ENCODE peak calls at places on chromosome 14, in eight cellular contexts. One of them, this sample, is unnamed. For H3K4me1, the result is how much of the 10 kb centered on the place peaks cover.

GRCh38 chr14:46580941-46581671 is 70.5 kb downstream of the RPL10L start:
- DNase-seq in cardiac muscle cell: peak
- DNase-seq in right atrium auricular region: no peak
- DNase-seq in HCT116: peak
- DNase-seq in mammary epithelial cell: peak
- DNase-seq in tibial nerve: no peak
- DNase-seq in GM23338: peak
- DNase-seq in ovary: no peak
- DNase-seq in this sample: no peak

GRCh38 chr14:21308479-21309237 is 28.8 kb downstream of the RPGRIP1 start:
- DNase-seq in cardiac muscle cell: peak
- DNase-seq in right atrium auricular region: peak
- DNase-seq in HCT116: peak
- DNase-seq in mammary epithelial cell: peak
- DNase-seq in tibial nerve: peak
- DNase-seq in GM23338: peak
- DNase-seq in ovary: peak
- DNase-seq in this sample: peak

GRCh38 chr14:91363776-91364523 is 53.7 kb downstream of the CCDC88C start:
- DNase-seq in cardiac muscle cell: no peak
- DNase-seq in right atrium auricular region: no peak
- DNase-seq in HCT116: no peak
- DNase-seq in mammary epithelial cell: no peak
- DNase-seq in tibial nerve: no peak
- DNase-seq in GM23338: no peak
- DNase-seq in ovary: no peak
- DNase-seq in this sample: no peak

GRCh38 chr14:85421166-85421877 is 108.6 kb upstream of the FLRT2 start:
- DNase-seq in cardiac muscle cell: no peak
- DNase-seq in right atrium auricular region: no peak
- DNase-seq in HCT116: no peak
- DNase-seq in mammary epithelial cell: peak
- DNase-seq in tibial nerve: no peak
- DNase-seq in GM23338: no peak
- DNase-seq in ovary: no peak
- DNase-seq in this sample: no peak

GRCh38 chr14:74671789-74672188 is 41.1 kb downstream of the AREL1 start:
- DNase-seq in cardiac muscle cell: no peak
- DNase-seq in right atrium auricular region: no peak
- DNase-seq in HCT116: no peak
- DNase-seq in mammary epithelial cell: peak
- DNase-seq in tibial nerve: peak
- DNase-seq in GM23338: no peak
- DNase-seq in ovary: no peak
- DNase-seq in this sample: no peak

GRCh38 chr14:20743556-20743955 is 2.1 kb upstream of the EDDM3A start:
- DNase-seq in cardiac muscle cell: no peak
- DNase-seq in right atrium auricular region: no peak
- DNase-seq in HCT116: no peak
- DNase-seq in mammary epithelial cell: no peak
- DNase-seq in tibial nerve: no peak
- DNase-seq in GM23338: no peak
- DNase-seq in ovary: no peak
- DNase-seq in this sample: no peak

GRCh38 chr14:41668346-41668745 is 61.7 kb downstream of the LRFN5 start:
- DNase-seq in cardiac muscle cell: no peak
- DNase-seq in right atrium auricular region: no peak
- DNase-seq in HCT116: no peak
- DNase-seq in mammary epithelial cell: no peak
- DNase-seq in tibial nerve: no peak
- DNase-seq in GM23338: no peak
- DNase-seq in ovary: no peak
- DNase-seq in this sample: no peak

GRCh38 chr14:52349731-52350130 is 35.6 kb downstream of the PTGER2 start:
- DNase-seq in cardiac muscle cell: no peak
- DNase-seq in right atrium auricular region: no peak
- DNase-seq in HCT116: no peak
- DNase-seq in mammary epithelial cell: no peak
- DNase-seq in tibial nerve: no peak
- DNase-seq in GM23338: no peak
- DNase-seq in ovary: no peak
- DNase-seq in this sample: no peak

GRCh38 chr14:32667287-32667686 is 271.4 kb upstream of the NPAS3 start:
- DNase-seq in cardiac muscle cell: no peak
- DNase-seq in right atrium auricular region: no peak
- DNase-seq in HCT116: no peak
- DNase-seq in mammary epithelial cell: no peak
- DNase-seq in tibial nerve: no peak
- DNase-seq in GM23338: no peak
- DNase-seq in ovary: no peak
- DNase-seq in this sample: no peak

GRCh38 chr14:33602396-33602795 is 348.5 kb downstream of the EGLN3 start:
- DNase-seq in cardiac muscle cell: peak
- DNase-seq in right atrium auricular region: no peak
- DNase-seq in HCT116: no peak
- DNase-seq in mammary epithelial cell: no peak
- DNase-seq in tibial nerve: no peak
- DNase-seq in GM23338: no peak
- DNase-seq in ovary: no peak
- DNase-seq in this sample: no peak

GRCh38 chr14:34051966-34052657 is 101.2 kb upstream of the EGLN3 start:
- DNase-seq in cardiac muscle cell: no peak
- DNase-seq in right atrium auricular region: no peak
- DNase-seq in HCT116: peak
- DNase-seq in mammary epithelial cell: peak
- DNase-seq in tibial nerve: peak
- DNase-seq in GM23338: no peak
- DNase-seq in ovary: no peak
- DNase-seq in this sample: no peak

GRCh38 chr14:81519200-81519998 is 14.3 kb downstream of the SEL1L start:
- DNase-seq in cardiac muscle cell: no peak
- DNase-seq in right atrium auricular region: no peak
- DNase-seq in HCT116: no peak
- DNase-seq in mammary epithelial cell: no peak
- DNase-seq in tibial nerve: no peak
- DNase-seq in GM23338: no peak
- DNase-seq in ovary: no peak
- DNase-seq in this sample: peak

GRCh38 chr14:72518809-72519377 is 375.0 kb downstream of the DPF3 start:
- DNase-seq in cardiac muscle cell: no peak
- DNase-seq in right atrium auricular region: peak
- DNase-seq in HCT116: no peak
- DNase-seq in mammary epithelial cell: no peak
- DNase-seq in tibial nerve: no peak
- DNase-seq in GM23338: no peak
- DNase-seq in ovary: no peak
- DNase-seq in this sample: peak

GRCh38 chr14:105882626-105883025 is 356.2 kb downstream of the TMEM121 start:
- DNase-seq in cardiac muscle cell: no peak
- DNase-seq in right atrium auricular region: no peak
- DNase-seq in HCT116: no peak
- DNase-seq in mammary epithelial cell: no peak
- DNase-seq in tibial nerve: no peak
- DNase-seq in GM23338: no peak
- DNase-seq in ovary: peak
- DNase-seq in this sample: no peak

GRCh38 chr14:88613552-88614010 is 50.7 kb downstream of the ZC3H14 start:
- DNase-seq in cardiac muscle cell: no peak
- DNase-seq in right atrium auricular region: no peak
- DNase-seq in HCT116: no peak
- DNase-seq in mammary epithelial cell: peak
- DNase-seq in tibial nerve: no peak
- DNase-seq in GM23338: no peak
- DNase-seq in ovary: no peak
- DNase-seq in this sample: no peak

GRCh38 chr14:65191716-65192115 is 89.4 kb upstream of the MAX start:
- DNase-seq in cardiac muscle cell: no peak
- DNase-seq in right atrium auricular region: no peak
- DNase-seq in HCT116: no peak
- DNase-seq in mammary epithelial cell: no peak
- DNase-seq in tibial nerve: no peak
- DNase-seq in GM23338: no peak
- DNase-seq in ovary: no peak
- DNase-seq in this sample: no peak

GRCh38 chr14:30874120-30874998 is at the start of gene COCH:
- DNase-seq in cardiac muscle cell: peak
- DNase-seq in right atrium auricular region: no peak
- DNase-seq in HCT116: peak
- DNase-seq in mammary epithelial cell: no peak
- DNase-seq in tibial nerve: no peak
- DNase-seq in GM23338: peak
- DNase-seq in ovary: peak
- DNase-seq in this sample: peak

GRCh38 chr14:36604757-36605505 is 22.5 kb upstream of the NKX2-8 start:
- DNase-seq in cardiac muscle cell: peak
- DNase-seq in right atrium auricular region: no peak
- DNase-seq in HCT116: peak
- DNase-seq in mammary epithelial cell: peak
- DNase-seq in tibial nerve: peak
- DNase-seq in GM23338: peak
- DNase-seq in ovary: no peak
- DNase-seq in this sample: peak

DNA sequence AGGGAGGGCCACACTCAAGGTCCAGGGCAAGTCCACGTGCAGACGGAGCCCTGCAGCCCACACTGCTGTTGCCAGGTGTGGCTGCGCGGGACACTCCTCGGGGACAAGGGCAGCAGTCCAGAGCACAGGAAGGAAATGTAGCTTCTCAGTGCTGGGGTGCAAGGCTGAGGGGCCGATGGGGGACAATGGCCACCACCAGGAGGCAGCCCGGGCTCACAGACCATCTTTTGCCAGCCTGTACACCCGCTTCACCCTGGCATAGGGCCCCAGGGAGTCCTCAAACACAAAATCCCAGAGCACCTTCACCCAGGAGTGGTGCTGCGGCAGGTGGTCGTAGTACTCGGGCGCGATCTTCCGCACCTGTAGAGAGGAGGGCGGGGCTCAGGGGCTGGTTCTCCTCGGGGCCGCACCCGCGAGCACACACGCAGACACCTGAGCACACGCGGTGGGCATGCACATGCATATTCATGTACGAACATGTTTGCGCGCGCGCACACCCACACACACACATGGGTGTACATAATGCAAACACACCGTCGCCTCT is 12.8 kb downstream of the DEGS2 start:
- DNase-seq in cardiac muscle cell: no peak
- DNase-seq in right atrium auricular region: no peak
- DNase-seq in HCT116: no peak
- DNase-seq in mammary epithelial cell: no peak
- DNase-seq in tibial nerve: no peak
- DNase-seq in GM23338: no peak
- DNase-seq in ovary: no peak
- DNase-seq in this sample: no peak
- H3K27ac ChIP-seq in cardiac muscle cell: no peak
- H3K27ac ChIP-seq in right atrium auricular region: no peak
- H3K27ac ChIP-seq in HCT116: no peak
- H3K27ac ChIP-seq in mammary epithelial cell: no peak
- H3K27ac ChIP-seq in tibial nerve: no peak
- H3K27ac ChIP-seq in GM23338: no peak
- H3K27ac ChIP-seq in ovary: no peak
- H3K27ac ChIP-seq in this sample: no peak

GRCh38 chr14:99602054-99602787 is 1.8 kb downstream of the CCDC85C start:
- DNase-seq in cardiac muscle cell: peak
- DNase-seq in right atrium auricular region: no peak
- DNase-seq in HCT116: no peak
- DNase-seq in mammary epithelial cell: no peak
- DNase-seq in tibial nerve: no peak
- DNase-seq in GM23338: no peak
- DNase-seq in ovary: no peak
- DNase-seq in this sample: no peak

GRCh38 chr14:99604766-99605298 is 825 bp upstream of the CCDC85C start:
- DNase-seq in cardiac muscle cell: peak
- DNase-seq in right atrium auricular region: no peak
- DNase-seq in HCT116: no peak
- DNase-seq in mammary epithelial cell: peak
- DNase-seq in tibial nerve: no peak
- DNase-seq in GM23338: peak
- DNase-seq in ovary: peak
- DNase-seq in this sample: no peak

GRCh38 chr14:99602788-99603415 is 1.1 kb downstream of the CCDC85C start:
- DNase-seq in cardiac muscle cell: peak
- DNase-seq in right atrium auricular region: no peak
- DNase-seq in HCT116: no peak
- DNase-seq in mammary epithelial cell: no peak
- DNase-seq in tibial nerve: no peak
- DNase-seq in GM23338: peak
- DNase-seq in ovary: no peak
- DNase-seq in this sample: no peak

GRCh38 chr14:99603965-99604765 is at the start of gene CCDC85C:
- DNase-seq in cardiac muscle cell: peak
- DNase-seq in right atrium auricular region: peak
- DNase-seq in HCT116: peak
- DNase-seq in mammary epithelial cell: peak
- DNase-seq in tibial nerve: peak
- DNase-seq in GM23338: peak
- DNase-seq in ovary: peak
- DNase-seq in this sample: peak

GRCh38 chr14:99603471-99603933 is 505 bp downstream of the CCDC85C start:
- DNase-seq in cardiac muscle cell: peak
- DNase-seq in right atrium auricular region: no peak
- DNase-seq in HCT116: no peak
- DNase-seq in mammary epithelial cell: peak
- DNase-seq in tibial nerve: no peak
- DNase-seq in GM23338: peak
- DNase-seq in ovary: peak
- DNase-seq in this sample: peak
- H3K4me1 ChIP-seq in cardiac muscle cell: under half
- H3K4me1 ChIP-seq in right atrium auricular region: under half
- H3K4me1 ChIP-seq in HCT116: under half
- H3K4me1 ChIP-seq in mammary epithelial cell: under half
- H3K4me1 ChIP-seq in tibial nerve: under half
- H3K4me1 ChIP-seq in GM23338: under half
- H3K4me1 ChIP-seq in ovary: under half
- H3K4me1 ChIP-seq in this sample: under half

GRCh38 chr14:94640721-94641631 is 28.8 kb downstream of the SERPINA3 start:
- DNase-seq in cardiac muscle cell: no peak
- DNase-seq in right atrium auricular region: no peak
- DNase-seq in HCT116: peak
- DNase-seq in mammary epithelial cell: peak
- DNase-seq in tibial nerve: no peak
- DNase-seq in GM23338: no peak
- DNase-seq in ovary: no peak
- DNase-seq in this sample: no peak
- H3K27ac ChIP-seq in cardiac muscle cell: no peak
- H3K27ac ChIP-seq in right atrium auricular region: no peak
- H3K27ac ChIP-seq in HCT116: no peak
- H3K27ac ChIP-seq in mammary epithelial cell: no peak
- H3K27ac ChIP-seq in tibial nerve: no peak
- H3K27ac ChIP-seq in GM23338: no peak
- H3K27ac ChIP-seq in ovary: no peak
- H3K27ac ChIP-seq in this sample: no peak

GRCh38 chr14:97827746-97828145 is 1030.6 kb downstream of the VRK1 start:
- DNase-seq in cardiac muscle cell: no peak
- DNase-seq in right atrium auricular region: no peak
- DNase-seq in HCT116: no peak
- DNase-seq in mammary epithelial cell: peak
- DNase-seq in tibial nerve: no peak
- DNase-seq in GM23338: no peak
- DNase-seq in ovary: no peak
- DNase-seq in this sample: no peak

GRCh38 chr14:97820781-97821180 is 1023.6 kb downstream of the VRK1 start:
- DNase-seq in cardiac muscle cell: no peak
- DNase-seq in right atrium auricular region: no peak
- DNase-seq in HCT116: no peak
- DNase-seq in mammary epithelial cell: no peak
- DNase-seq in tibial nerve: no peak
- DNase-seq in GM23338: no peak
- DNase-seq in ovary: no peak
- DNase-seq in this sample: no peak

GRCh38 chr14:97824218-97824617 is 1027.0 kb downstream of the VRK1 start:
- DNase-seq in cardiac muscle cell: no peak
- DNase-seq in right atrium auricular region: no peak
- DNase-seq in HCT116: no peak
- DNase-seq in mammary epithelial cell: no peak
- DNase-seq in tibial nerve: no peak
- DNase-seq in GM23338: no peak
- DNase-seq in ovary: no peak
- DNase-seq in this sample: no peak
- H3K4me1 ChIP-seq in cardiac muscle cell: under half
- H3K4me1 ChIP-seq in right atrium auricular region: under half
- H3K4me1 ChIP-seq in HCT116: under half
- H3K4me1 ChIP-seq in mammary epithelial cell: under half
- H3K4me1 ChIP-seq in tibial nerve: under half
- H3K4me1 ChIP-seq in GM23338: under half
- H3K4me1 ChIP-seq in ovary: under half
- H3K4me1 ChIP-seq in this sample: under half

This sample was measured in CD4-positive, alpha-beta memory T cell.